ENCODE peak calls at places on chromosome 7, in four cellular contexts. One of them, this sample, is unnamed.

GRCh38 chr7:157905740-157906461 is 569.1 kb downstream of the DNAJB6 start:
- DNase-seq in PC-3: peak; percentile 10
- DNase-seq in heart left ventricle: peak; percentile 58
- DNase-seq in tibial artery: peak; percentile 47
- DNase-seq in this sample: no peak

GRCh38 chr7:128398016-128398840 is 11.6 kb downstream of the IMPDH1 start:
- DNase-seq in heart left ventricle: no peak
- DNase-seq in tibial artery: no peak
- DNase-seq in PC-3: peak; percentile 65
- DNase-seq in this sample: peak; percentile 57

GRCh38 chr7:73829505-73829904 is 1.3 kb upstream of the CLDN4 start:
- DNase-seq in heart left ventricle: no peak
- DNase-seq in PC-3: peak; percentile 75
- DNase-seq in tibial artery: no peak
- DNase-seq in this sample: no peak

GRCh38 chr7:137893143-137893742 is 46.5 kb upstream of the DGKI start:
- DNase-seq in tibial artery: no peak
- DNase-seq in heart left ventricle: no peak
- DNase-seq in PC-3: no peak
- DNase-seq in this sample: no peak

GRCh38 chr7:28102778-28103177 is 77.8 kb downstream of the JAZF1 start:
- DNase-seq in tibial artery: no peak
- DNase-seq in PC-3: peak; percentile 25
- DNase-seq in heart left ventricle: peak; percentile 33
- DNase-seq in this sample: peak; percentile 63

GRCh38 chr7:79176859-79177477 is 276.5 kb downstream of the MAGI2 start:
- DNase-seq in heart left ventricle: no peak
- DNase-seq in PC-3: peak; percentile 66
- DNase-seq in tibial artery: no peak
- DNase-seq in this sample: no peak

GRCh38 chr7:26458751-26459150 is 167.1 kb downstream of the SNX10 start:
- DNase-seq in tibial artery: no peak
- DNase-seq in heart left ventricle: no peak
- DNase-seq in PC-3: no peak
- DNase-seq in this sample: no peak

GRCh38 chr7:28433604-28434254 is 21.4 kb downstream of the CREB5 start:
- DNase-seq in heart left ventricle: peak; percentile 43
- DNase-seq in tibial artery: no peak
- DNase-seq in PC-3: peak; percentile 16
- DNase-seq in this sample: peak; percentile 18

GRCh38 chr7:80583901-80584300 is 54.5 kb upstream of the CD36 start:
- DNase-seq in heart left ventricle: peak; percentile 43
- DNase-seq in tibial artery: no peak
- DNase-seq in PC-3: no peak
- DNase-seq in this sample: no peak

GRCh38 chr7:112263519-112263918 is 57.0 kb downstream of the ZNF277 start:
- DNase-seq in heart left ventricle: no peak
- DNase-seq in PC-3: no peak
- DNase-seq in tibial artery: no peak
- DNase-seq in this sample: no peak

GRCh38 chr7:102866480-102866879 is 46.3 kb upstream of the LRRC17 start:
- DNase-seq in tibial artery: no peak
- DNase-seq in PC-3: no peak
- DNase-seq in heart left ventricle: no peak
- DNase-seq in this sample: no peak

GRCh38 chr7:102287082-102287464 is 405 bp downstream of the SH2B2 start:
- DNase-seq in PC-3: no peak
- DNase-seq in tibial artery: no peak
- DNase-seq in heart left ventricle: no peak
- DNase-seq in this sample: no peak

GRCh38 chr7:47510192-47510591 is 71.7 kb downstream of the TNS3 start:
- DNase-seq in tibial artery: peak; percentile 40
- DNase-seq in PC-3: peak; percentile 33
- DNase-seq in heart left ventricle: no peak
- DNase-seq in this sample: peak; percentile 10

GRCh38 chr7:139575338-139575680 is 51.8 kb downstream of the CLEC2L start:
- DNase-seq in heart left ventricle: no peak
- DNase-seq in PC-3: no peak
- DNase-seq in tibial artery: no peak
- DNase-seq in this sample: no peak

GRCh38 chr7:141490474-141490873 is 60.7 kb upstream of the AGK start:
- DNase-seq in PC-3: no peak
- DNase-seq in heart left ventricle: no peak
- DNase-seq in tibial artery: no peak
- DNase-seq in this sample: no peak

GRCh38 chr7:76310102-76310957 is 7.9 kb downstream of the HSPB1 start:
- DNase-seq in heart left ventricle: no peak
- DNase-seq in PC-3: no peak
- DNase-seq in tibial artery: no peak
- DNase-seq in this sample: no peak

GRCh38 chr7:155281411-155281969 is 16.2 kb upstream of the INSIG1 start:
- DNase-seq in tibial artery: peak; percentile 37
- DNase-seq in heart left ventricle: no peak
- DNase-seq in PC-3: no peak
- DNase-seq in this sample: no peak

GRCh38 chr7:33563010-33563409 is 342.3 kb upstream of the BMPER start:
- DNase-seq in PC-3: no peak
- DNase-seq in tibial artery: no peak
- DNase-seq in heart left ventricle: no peak
- DNase-seq in this sample: no peak

GRCh38 chr7:34727464-34727995 is 69.5 kb downstream of the NPSR1 start:
- DNase-seq in heart left ventricle: no peak
- DNase-seq in tibial artery: no peak
- DNase-seq in PC-3: peak; percentile 48
- DNase-seq in this sample: no peak

GRCh38 chr7:94228678-94229077 is 166.0 kb upstream of the COL1A2 start:
- DNase-seq in PC-3: no peak
- DNase-seq in tibial artery: no peak
- DNase-seq in heart left ventricle: no peak
- DNase-seq in this sample: no peak

GRCh38 chr7:132939495-132939894 is 142.4 kb downstream of the CHCHD3 start:
- DNase-seq in PC-3: peak; percentile 5
- DNase-seq in heart left ventricle: no peak
- DNase-seq in tibial artery: no peak
- DNase-seq in this sample: no peak

GRCh38 chr7:130492519-130493274 is 812 bp downstream of the MEST start:
- DNase-seq in tibial artery: no peak
- DNase-seq in PC-3: no peak
- DNase-seq in heart left ventricle: no peak
- DNase-seq in this sample: no peak

GRCh38 chr7:14270099-14270498 is 280.6 kb upstream of the ETV1 start:
- DNase-seq in PC-3: no peak
- DNase-seq in tibial artery: no peak
- DNase-seq in heart left ventricle: no peak
- DNase-seq in this sample: no peak

GRCh38 chr7:149856583-149856982 is 17.2 kb upstream of the ATP6V0E2 start:
- DNase-seq in heart left ventricle: no peak
- DNase-seq in tibial artery: no peak
- DNase-seq in PC-3: no peak
- DNase-seq in this sample: no peak

GRCh38 chr7:30800785-30801252 is 29.6 kb downstream of the MINDY4 start:
- DNase-seq in tibial artery: peak; percentile 82
- DNase-seq in heart left ventricle: peak; percentile 46
- DNase-seq in PC-3: peak; percentile 80
- DNase-seq in this sample: peak; percentile 68
- H3K4me1 ChIP-seq in tibial artery: peaks cover 67% of the 10 kb centered on the region
- H3K4me1 ChIP-seq in heart left ventricle: no peaks in the 10 kb centered on the region
- H3K4me1 ChIP-seq in PC-3: peaks cover 57% of the 10 kb centered on the region
- H3K4me1 ChIP-seq in this sample: peaks cover 9% of the 10 kb centered on the region

GRCh38 chr7:135215180-135215579 is 3.9 kb upstream of the WDR91 start:
- DNase-seq in tibial artery: no peak
- DNase-seq in PC-3: no peak
- DNase-seq in heart left ventricle: no peak
- DNase-seq in this sample: no peak
- H3K4me1 ChIP-seq in tibial artery: no peaks in the 10 kb centered on the region
- H3K4me1 ChIP-seq in PC-3: no peaks in the 10 kb centered on the region
- H3K4me1 ChIP-seq in heart left ventricle: no peaks in the 10 kb centered on the region
- H3K4me1 ChIP-seq in this sample: no peaks in the 10 kb centered on the region

GRCh38 chr7:17305387-17306171 is 7.1 kb downstream of the AHR start:
- DNase-seq in tibial artery: no peak
- DNase-seq in PC-3: no peak
- DNase-seq in heart left ventricle: no peak
- DNase-seq in this sample: no peak

GRCh38 chr7:17307558-17307957 is 9.1 kb downstream of the AHR start:
- DNase-seq in PC-3: no peak
- DNase-seq in tibial artery: no peak
- DNase-seq in heart left ventricle: no peak
- DNase-seq in this sample: no peak

GRCh38 chr7:17304926-17305325 is 6.5 kb downstream of the AHR start:
- DNase-seq in heart left ventricle: no peak
- DNase-seq in PC-3: peak; percentile 97
- DNase-seq in tibial artery: no peak
- DNase-seq in this sample: no peak

GRCh38 chr7:17307969-17308648 is 9.7 kb downstream of the AHR start:
- DNase-seq in tibial artery: no peak
- DNase-seq in heart left ventricle: no peak
- DNase-seq in PC-3: no peak
- DNase-seq in this sample: no peak

GRCh38 chr7:17307033-17307432 is 8.6 kb downstream of the AHR start:
- DNase-seq in PC-3: no peak
- DNase-seq in tibial artery: no peak
- DNase-seq in heart left ventricle: no peak
- DNase-seq in this sample: no peak
- H3K4me1 ChIP-seq in PC-3: peaks cover 50% of the 10 kb centered on the region
- H3K4me1 ChIP-seq in tibial artery: peaks cover 34% of the 10 kb centered on the region
- H3K4me1 ChIP-seq in heart left ventricle: no peaks in the 10 kb centered on the region
- H3K4me1 ChIP-seq in this sample: no peaks in the 10 kb centered on the region

GRCh38 chr7:31175672-31176071 is 123.6 kb downstream of the ADCYAP1R1 start:
- DNase-seq in tibial artery: no peak
- DNase-seq in heart left ventricle: no peak
- DNase-seq in PC-3: peak; percentile 8
- DNase-seq in this sample: no peak
- H3K4me1 ChIP-seq in tibial artery: no peaks in the 10 kb centered on the region
- H3K4me1 ChIP-seq in heart left ventricle: no peaks in the 10 kb centered on the region
- H3K4me1 ChIP-seq in PC-3: no peaks in the 10 kb centered on the region
- H3K4me1 ChIP-seq in this sample: no peaks in the 10 kb centered on the region

GRCh38 chr7:100127866-100128601 is 1.3 kb downstream of the MBLAC1 start:
- DNase-seq in heart left ventricle: no peak
- DNase-seq in PC-3: peak; percentile 14
- DNase-seq in tibial artery: no peak
- DNase-seq in this sample: peak; percentile 35

GRCh38 chr7:100128602-100128963 is 1.8 kb downstream of the MBLAC1 start:
- DNase-seq in tibial artery: no peak
- DNase-seq in PC-3: no peak
- DNase-seq in heart left ventricle: no peak
- DNase-seq in this sample: no peak

GRCh38 chr7:100130608-100131453 is 4.1 kb downstream of the MBLAC1 start:
- DNase-seq in tibial artery: peak; percentile 86
- DNase-seq in PC-3: peak; percentile 65
- DNase-seq in heart left ventricle: peak; percentile 76
- DNase-seq in this sample: peak; percentile 83

GRCh38 chr7:100132126-100132525 is 5.4 kb downstream of the MBLAC1 start:
- DNase-seq in heart left ventricle: no peak
- DNase-seq in PC-3: no peak
- DNase-seq in tibial artery: no peak
- DNase-seq in this sample: no peak

DNA sequence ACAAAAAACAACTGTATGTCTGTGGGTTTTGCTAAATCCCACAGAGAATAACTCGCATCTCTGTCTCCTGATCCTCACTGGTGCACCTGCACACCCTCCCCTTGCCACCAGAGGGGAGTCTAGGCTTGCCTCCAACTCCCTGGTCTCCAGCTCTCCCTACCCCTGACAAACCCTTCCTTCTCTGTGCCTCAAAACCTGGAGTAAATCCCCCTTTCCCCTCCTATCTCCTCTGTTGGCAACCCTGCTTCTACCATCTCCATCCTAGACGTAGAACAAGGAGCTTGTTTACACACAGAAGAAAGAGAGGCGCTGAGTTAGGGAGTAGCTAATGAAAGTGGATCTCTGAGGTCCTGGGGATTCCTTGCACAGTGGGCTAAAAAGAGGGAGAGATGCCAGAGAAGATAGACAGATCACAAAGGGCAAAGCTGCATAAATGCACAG is 6.0 kb downstream of the MBLAC1 start:
- DNase-seq in tibial artery: no peak
- DNase-seq in heart left ventricle: no peak
- DNase-seq in PC-3: peak; percentile 68
- DNase-seq in this sample: peak; percentile 58
- H3K4me1 ChIP-seq in tibial artery: no peaks in the 10 kb centered on the region
- H3K4me1 ChIP-seq in heart left ventricle: no peaks in the 10 kb centered on the region
- H3K4me1 ChIP-seq in PC-3: peaks cover 4% of the 10 kb centered on the region
- H3K4me1 ChIP-seq in this sample: no peaks in the 10 kb centered on the region

DNA sequence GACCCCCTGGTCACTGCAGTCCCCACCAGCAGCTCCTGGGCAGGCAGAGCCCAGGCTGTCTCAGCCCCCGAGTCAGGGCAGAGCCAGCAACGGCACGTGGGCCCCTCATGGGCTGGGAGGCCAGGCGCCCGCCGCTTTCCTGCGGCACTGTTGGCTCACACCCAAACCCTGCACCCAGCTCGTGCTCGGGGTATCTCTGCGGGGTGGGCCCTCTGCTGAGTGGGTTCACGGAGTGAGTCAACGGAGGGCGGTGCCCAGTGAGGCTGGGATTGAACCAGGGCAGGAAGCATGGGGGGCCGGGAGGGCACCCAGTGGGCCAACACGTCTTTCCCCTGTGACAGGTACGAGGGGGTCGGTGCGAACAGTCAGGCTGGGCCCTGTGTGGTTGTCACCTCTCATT is 28.9 kb downstream of the ADAP1 start:
- DNase-seq in tibial artery: peak; percentile 72
- DNase-seq in PC-3: no peak
- DNase-seq in heart left ventricle: peak; percentile 30
- DNase-seq in this sample: no peak
- H3K4me1 ChIP-seq in tibial artery: peaks cover 6% of the 10 kb centered on the region
- H3K4me1 ChIP-seq in PC-3: peaks cover 15% of the 10 kb centered on the region
- H3K4me1 ChIP-seq in heart left ventricle: no peaks in the 10 kb centered on the region
- H3K4me1 ChIP-seq in this sample: peaks cover 5% of the 10 kb centered on the region

GRCh38 chr7:122488241-122488640 is 183.7 kb upstream of the FEZF1 start:
- DNase-seq in PC-3: peak; percentile 24
- DNase-seq in tibial artery: no peak
- DNase-seq in heart left ventricle: no peak
- DNase-seq in this sample: no peak
- H3K4me1 ChIP-seq in PC-3: peaks cover 5% of the 10 kb centered on the region
- H3K4me1 ChIP-seq in tibial artery: no peaks in the 10 kb centered on the region
- H3K4me1 ChIP-seq in heart left ventricle: no peaks in the 10 kb centered on the region
- H3K4me1 ChIP-seq in this sample: no peaks in the 10 kb centered on the region

DNA sequence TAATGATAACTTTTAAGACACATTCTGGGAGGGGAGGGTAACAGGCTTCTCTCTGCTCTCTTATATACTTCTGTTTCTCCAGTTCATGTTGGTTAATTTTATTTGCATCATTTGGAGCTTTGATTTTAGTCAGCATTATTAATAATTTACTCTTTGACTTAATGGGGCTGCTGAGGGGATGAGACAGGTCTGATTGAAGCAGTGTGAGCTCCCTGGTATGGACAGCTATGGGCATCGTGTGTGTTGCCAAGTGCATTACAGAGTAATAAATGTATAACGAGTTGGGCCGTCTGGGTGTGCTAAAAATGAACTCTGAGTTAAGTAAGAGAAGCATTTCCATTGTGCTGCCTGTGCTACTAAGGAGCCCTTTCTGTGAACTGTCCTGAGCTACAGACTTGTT is 31.7 kb upstream of the IKZF1 start:
- DNase-seq in heart left ventricle: no peak
- DNase-seq in tibial artery: no peak
- DNase-seq in PC-3: no peak
- DNase-seq in this sample: no peak
- H3K4me1 ChIP-seq in heart left ventricle: no peaks in the 10 kb centered on the region
- H3K4me1 ChIP-seq in tibial artery: no peaks in the 10 kb centered on the region
- H3K4me1 ChIP-seq in PC-3: no peaks in the 10 kb centered on the region
- H3K4me1 ChIP-seq in this sample: no peaks in the 10 kb centered on the region

GRCh38 chr7:120486164-120486563 is 213.2 kb downstream of the KCND2 start:
- DNase-seq in heart left ventricle: no peak
- DNase-seq in PC-3: peak; percentile 49
- DNase-seq in tibial artery: no peak
- DNase-seq in this sample: no peak
- H3K4me1 ChIP-seq in heart left ventricle: no peaks in the 10 kb centered on the region
- H3K4me1 ChIP-seq in PC-3: peaks cover 8% of the 10 kb centered on the region
- H3K4me1 ChIP-seq in tibial artery: no peaks in the 10 kb centered on the region
- H3K4me1 ChIP-seq in this sample: no peaks in the 10 kb centered on the region

This sample was measured in uterus.